ENCODE peak calls at places on chromosomes 16 and 17, in five cellular contexts. One of them, this sample, is unnamed.

GRCh38 chr16:1308036-1308976 is 1.1 kb upstream of the UBE2I start:
- DNase-seq in GM13977: no peak
- DNase-seq in AG09319: no peak
- DNase-seq in testis: no peak
- DNase-seq in H9: no peak
- DNase-seq in this sample: no peak

GRCh38 chr16:88948781-88949490 is 28.1 kb downstream of the CBFA2T3 start:
- DNase-seq in H9: no peak
- DNase-seq in GM13977: no peak
- DNase-seq in testis: no peak
- DNase-seq in AG09319: no peak
- DNase-seq in this sample: no peak

GRCh38 chr17:79189264-79189663 is 114.6 kb downstream of the ENGASE start:
- DNase-seq in AG09319: no peak
- DNase-seq in testis: no peak
- DNase-seq in H9: no peak
- DNase-seq in GM13977: no peak
- DNase-seq in this sample: no peak

GRCh38 chr17:28252436-28252835 is 66.6 kb upstream of the TMEM97 start:
- DNase-seq in AG09319: no peak
- DNase-seq in H9: no peak
- DNase-seq in GM13977: no peak
- DNase-seq in testis: no peak
- DNase-seq in this sample: no peak

GRCh38 chr16:4958510-4959111 is 481 bp downstream of the SEC14L5 start:
- DNase-seq in GM13977: no peak
- DNase-seq in AG09319: no peak
- DNase-seq in H9: no peak
- DNase-seq in testis: no peak
- DNase-seq in this sample: no peak

GRCh38 chr17:73071387-73071999 is 21.0 kb downstream of the SLC39A11 start:
- DNase-seq in H9: no peak
- DNase-seq in testis: no peak
- DNase-seq in AG09319: no peak
- DNase-seq in GM13977: no peak
- DNase-seq in this sample: no peak

GRCh38 chr17:10144976-10145375 is 53.4 kb downstream of the GAS7 start:
- DNase-seq in GM13977: no peak
- DNase-seq in AG09319: no peak
- DNase-seq in testis: no peak
- DNase-seq in H9: no peak
- DNase-seq in this sample: no peak

GRCh38 chr16:3013491-3013951 is 798 bp downstream of the CLDN9 start:
- DNase-seq in H9: peak; percentile 66
- DNase-seq in AG09319: no peak
- DNase-seq in testis: no peak
- DNase-seq in GM13977: no peak
- DNase-seq in this sample: no peak

GRCh38 chr16:86635926-86636325 is 57.6 kb downstream of the FOXL1 start:
- DNase-seq in AG09319: no peak
- DNase-seq in testis: no peak
- DNase-seq in GM13977: no peak
- DNase-seq in H9: no peak
- DNase-seq in this sample: no peak

GRCh38 chr17:44378171-44378705 is 11.2 kb downstream of the ITGA2B start:
- DNase-seq in GM13977: no peak
- DNase-seq in H9: no peak
- DNase-seq in AG09319: no peak
- DNase-seq in testis: no peak
- DNase-seq in this sample: no peak

GRCh38 chr17:17494499-17495447 is 1.4 kb downstream of the RASD1 start:
- DNase-seq in GM13977: no peak
- DNase-seq in H9: peak; percentile 82
- DNase-seq in testis: peak; percentile 62
- DNase-seq in AG09319: no peak
- DNase-seq in this sample: no peak

GRCh38 chr17:79464310-79465010 is 146.4 kb downstream of the RBFOX3 start:
- DNase-seq in GM13977: no peak
- DNase-seq in AG09319: no peak
- DNase-seq in H9: no peak
- DNase-seq in testis: no peak
- DNase-seq in this sample: no peak

GRCh38 chr17:50146927-50147640 is 3.4 kb downstream of the PPP1R9B start:
- DNase-seq in AG09319: no peak
- DNase-seq in GM13977: no peak
- DNase-seq in testis: peak; percentile 60
- DNase-seq in H9: no peak
- DNase-seq in this sample: no peak

GRCh38 chr16:66447491-66447890 is 20.4 kb downstream of the BEAN1 start:
- DNase-seq in testis: no peak
- DNase-seq in H9: no peak
- DNase-seq in AG09319: no peak
- DNase-seq in GM13977: no peak
- DNase-seq in this sample: no peak

GRCh38 chr17:67672592-67672991 is 45.1 kb upstream of the NOL11 start:
- DNase-seq in testis: no peak
- DNase-seq in H9: no peak
- DNase-seq in GM13977: no peak
- DNase-seq in AG09319: no peak
- DNase-seq in this sample: no peak

GRCh38 chr16:25256821-25257503 is 683 bp downstream of the ZKSCAN2 start:
- DNase-seq in testis: no peak
- DNase-seq in GM13977: peak; percentile 28
- DNase-seq in H9: peak; percentile 43
- DNase-seq in AG09319: no peak
- DNase-seq in this sample: peak; percentile 52

GRCh38 chr17:44014133-44014436 is 678 bp downstream of the TMEM101 start:
- DNase-seq in testis: no peak
- DNase-seq in H9: no peak
- DNase-seq in GM13977: peak; percentile 58
- DNase-seq in AG09319: no peak
- DNase-seq in this sample: no peak

GRCh38 chr16:21663889-21664647 is at the start of gene OTOA:
- DNase-seq in GM13977: peak; percentile 45
- DNase-seq in H9: peak; percentile 69
- DNase-seq in testis: no peak
- DNase-seq in AG09319: no peak
- DNase-seq in this sample: no peak

GRCh38 chr17:69478916-69479315 is 64.4 kb downstream of the MAP2K6 start:
- DNase-seq in GM13977: no peak
- DNase-seq in AG09319: no peak
- DNase-seq in H9: no peak
- DNase-seq in testis: no peak
- DNase-seq in this sample: no peak

GRCh38 chr16:69939821-69940585 is 11.1 kb upstream of the CLEC18A start:
- DNase-seq in AG09319: no peak
- DNase-seq in H9: no peak
- DNase-seq in testis: peak; percentile 10
- DNase-seq in GM13977: no peak
- DNase-seq in this sample: no peak

GRCh38 chr17:42984486-42984885 is 4.1 kb downstream of the RUNDC1 start:
- DNase-seq in H9: no peak
- DNase-seq in testis: no peak
- DNase-seq in GM13977: no peak
- DNase-seq in AG09319: no peak
- DNase-seq in this sample: no peak